ENCODE peak calls at places on chromosomes 12 and 14, in six cellular contexts. I, C, T, E, Z and R are unnamed samples.

GRCh38 chr12:17954788-17955187 is 135.2 kb downstream of the RERGL start:
- DNase-seq in I (no peak), C (no peak), T (no peak), E (no peak), Z (no peak), R (no peak)

GRCh38 chr14:34794941-34795340 is 80.2 kb downstream of the BAZ1A start:
- DNase-seq in I (no peak), C (no peak), T (no peak), E (no peak), Z (no peak), R (no peak)

GRCh38 chr12:16090974-16091373 is 179.8 kb downstream of the DERA start:
- DNase-seq in I (no peak), C (no peak), T (no peak), E (no peak), Z (no peak), R (no peak)

GRCh38 chr14:59161571-59162175 is 26.8 kb upstream of the DAAM1 start:
- DNase-seq in I (no peak), C (no peak), T (no peak), E (peak; percentile 25), Z (no peak), R (peak; percentile 60)

GRCh38 chr14:22986508-22987054 is 4.2 kb upstream of the AJUBA start:
- DNase-seq in I (peak; percentile 83), C (peak; percentile 70), T (no peak), E (peak; percentile 87), Z (peak; percentile 90), R (peak; percentile 79)

GRCh38 chr12:64706831-64707230 is 52.4 kb downstream of the GNS start:
- DNase-seq in I (no peak), C (no peak), T (no peak), E (no peak), Z (no peak), R (no peak)

GRCh38 chr12:63826002-63826585 is 18.4 kb upstream of the SRGAP1 start:
- DNase-seq in I (no peak), C (no peak), T (no peak), E (peak; percentile 57), Z (no peak), R (no peak)

GRCh38 chr12:116878567-116879508 is 2.4 kb downstream of the HRK start:
- DNase-seq in I (no peak), C (peak; percentile 18), T (no peak), E (peak; percentile 37), Z (peak; percentile 89), R (no peak)

GRCh38 chr12:1972856-1973317 is 31.4 kb downstream of the DCP1B start:
- DNase-seq in I (peak; percentile 52), C (no peak), T (no peak), E (no peak), Z (no peak), R (no peak)

GRCh38 chr14:31935406-31935805 is 141.7 kb upstream of the ARHGAP5 start:
- DNase-seq in I (no peak), C (no peak), T (no peak), E (no peak), Z (no peak), R (no peak)

GRCh38 chr12:103865151-103865730 is 24.2 kb upstream of the NT5DC3 start:
- DNase-seq in I (no peak), C (no peak), T (no peak), E (no peak), Z (no peak), R (no peak)

GRCh38 chr12:11539156-11539555 is 110.3 kb upstream of the ETV6 start:
- DNase-seq in I (no peak), C (no peak), T (no peak), E (no peak), Z (no peak), R (no peak)

GRCh38 chr12:67320614-67321305 is 51.6 kb downstream of the CAND1 start:
- DNase-seq in I (no peak), C (no peak), T (no peak), E (no peak), Z (no peak), R (no peak)

GRCh38 chr12:29241821-29242591 is 92.9 kb downstream of the FAR2 start:
- DNase-seq in I (no peak), C (no peak), T (peak; percentile 89), E (peak; percentile 23), Z (no peak), R (peak; percentile 89)
- TF ChIP-seq CTCF in I (peak; percentile 50), C (no peak), T (no peak), E (no peak), Z (no peak), R (peak; percentile 25)

DNA sequence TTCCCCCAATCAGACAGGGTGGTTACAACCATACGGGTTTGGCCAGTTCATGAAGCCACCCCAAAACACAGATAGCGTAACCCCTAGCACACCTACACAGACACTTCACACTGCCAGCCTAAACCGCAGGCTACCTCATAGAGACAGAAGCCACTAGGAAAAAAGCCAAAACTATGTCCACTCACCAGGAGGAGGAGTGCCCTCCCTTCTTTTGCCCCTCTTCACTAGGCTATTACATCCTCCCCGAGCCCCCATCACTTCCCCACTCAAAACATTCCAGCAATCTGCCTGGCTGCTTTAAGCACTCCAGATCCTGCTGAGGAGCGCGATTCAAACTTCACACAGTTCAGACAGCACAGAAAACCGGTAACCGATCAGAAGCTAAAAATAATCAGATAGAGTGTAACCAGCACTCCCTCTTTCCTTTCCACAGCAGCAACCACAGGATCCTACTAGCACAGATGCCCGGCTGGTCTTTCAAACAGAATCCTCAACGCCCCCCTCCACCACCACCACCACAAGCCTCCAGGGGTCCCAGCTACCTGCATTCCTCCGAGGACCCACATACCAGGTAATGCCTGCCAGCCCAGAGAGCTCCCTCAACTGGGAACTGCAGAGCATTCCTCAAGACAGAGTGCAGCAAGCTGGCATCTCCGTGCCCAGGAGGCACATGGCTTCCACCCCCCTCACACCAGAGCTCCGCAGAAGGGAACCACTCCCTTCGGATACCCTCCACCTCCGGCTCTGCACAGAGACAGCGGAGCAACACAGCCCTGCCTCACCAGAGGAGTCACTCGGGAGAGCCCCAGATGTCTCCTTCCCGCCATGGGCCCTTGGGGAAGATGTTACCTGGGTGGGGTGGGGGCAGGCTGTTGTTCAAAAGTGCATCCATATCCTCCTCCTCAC is 1.5 kb downstream of the CHD4 start:
- DNase-seq in I (peak; percentile 17), C (no peak), T (no peak), E (no peak), Z (no peak), R (peak; percentile 53)
- TF ChIP-seq CTCF in I (no peak), C (no peak), T (no peak), E (no peak), Z (no peak), R (no peak)

DNA sequence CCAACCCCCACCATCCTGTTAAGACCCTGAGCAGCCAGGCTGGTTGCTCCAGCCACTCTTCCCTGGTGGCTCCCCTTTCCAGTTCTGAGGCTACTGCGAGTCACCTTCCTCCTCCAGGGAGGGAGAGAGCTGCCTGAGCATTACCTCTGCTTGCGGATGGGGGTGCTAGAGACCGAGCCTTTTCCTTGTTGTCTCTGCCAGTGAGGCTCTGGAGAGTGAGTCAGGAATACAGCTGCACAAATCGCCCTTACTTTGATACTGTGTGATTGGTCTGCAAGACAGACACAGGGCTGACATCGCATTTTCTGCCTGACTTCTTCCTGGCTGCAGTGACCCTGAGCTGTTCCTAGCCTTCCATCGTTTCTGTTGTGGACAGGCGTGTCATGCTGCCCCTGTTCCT is 94.3 kb downstream of the SLC25A47 start:
- DNase-seq in I (no peak), C (no peak), T (no peak), E (no peak), Z (no peak), R (no peak)
- TF ChIP-seq CTCF in I (peak; percentile 42), C (no peak), T (no peak), E (no peak), Z (peak; percentile 50), R (no peak)

GRCh38 chr14:47391105-47391504 is 284.3 kb downstream of the MDGA2 start:
- DNase-seq in I (no peak), C (no peak), T (no peak), E (no peak), Z (no peak), R (no peak)
- TF ChIP-seq CTCF in I (no peak), C (no peak), T (no peak), E (no peak), Z (no peak), R (no peak)

GRCh38 chr12:20248646-20249045 is 119.7 kb upstream of the PDE3A start:
- DNase-seq in I (no peak), C (no peak), T (no peak), E (no peak), Z (no peak), R (no peak)
- TF ChIP-seq CTCF in I (no peak), C (no peak), T (no peak), E (no peak), Z (no peak), R (no peak)

GRCh38 chr12:30304528-30304927 is 391.1 kb downstream of the IPO8 start:
- DNase-seq in I (no peak), C (no peak), T (no peak), E (no peak), Z (no peak), R (no peak)
- TF ChIP-seq CTCF in I (no peak), C (no peak), T (no peak), E (no peak), Z (no peak), R (no peak)

GRCh38 chr12:53481108-53481442 is 18.2 kb downstream of the MAP3K12 start:
- DNase-seq in I (no peak), C (no peak), T (no peak), E (no peak), Z (no peak), R (no peak)

GRCh38 chr12:53483225-53483978 is 15.9 kb downstream of the MAP3K12 start:
- DNase-seq in I (no peak), C (no peak), T (no peak), E (no peak), Z (peak; percentile 42), R (no peak)

GRCh38 chr12:53482626-53483165 is 16.6 kb downstream of the MAP3K12 start:
- DNase-seq in I (no peak), C (no peak), T (no peak), E (no peak), Z (peak; percentile 80), R (no peak)

GRCh38 chr12:53480425-53481107 is 18.7 kb downstream of the MAP3K12 start:
- DNase-seq in I (no peak), C (no peak), T (no peak), E (no peak), Z (no peak), R (no peak)

DNA sequence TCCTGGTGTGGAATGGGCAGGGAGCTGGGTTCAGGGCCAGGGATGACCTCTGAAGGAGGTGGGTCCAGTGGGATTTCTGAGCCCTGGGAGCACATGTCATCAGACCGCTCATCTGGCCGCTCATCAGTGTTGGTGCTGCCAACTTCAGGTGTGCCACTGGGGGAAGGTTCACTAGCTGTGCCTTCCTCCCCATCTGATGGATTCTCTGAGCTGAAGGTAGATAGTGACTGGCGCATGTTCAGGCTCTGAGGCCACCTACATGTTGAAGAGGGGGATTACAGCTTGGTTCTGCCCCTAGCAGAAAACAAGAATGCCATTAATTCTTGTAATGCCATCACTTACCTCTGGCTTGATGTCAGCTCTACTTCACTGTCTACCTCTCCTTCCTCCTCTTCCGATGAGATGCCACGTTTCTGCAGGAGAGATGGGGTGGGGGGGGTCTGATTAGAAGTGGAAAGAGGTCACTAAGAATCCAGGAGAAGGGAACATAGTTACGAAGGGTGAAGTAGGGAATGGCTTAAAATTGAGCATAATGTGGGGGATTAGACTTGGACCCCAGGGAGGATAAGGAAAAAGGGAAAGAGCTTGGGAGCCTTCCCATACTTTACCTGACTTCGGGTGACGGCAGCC is 17.2 kb downstream of the MAP3K12 start:
- DNase-seq in I (no peak), C (no peak), T (no peak), E (no peak), Z (peak; percentile 56), R (no peak)
- TF ChIP-seq CTCF in I (peak; percentile 14), C (no peak), T (no peak), E (no peak), Z (no peak), R (no peak)

GRCh38 chr14:21868442-21869046 is 194.9 kb upstream of the OR4E1 start:
- DNase-seq in I (no peak), C (no peak), T (no peak), E (peak; percentile 52), Z (no peak), R (no peak)
- TF ChIP-seq CTCF in I (peak; percentile 65), C (peak; percentile 70), T (peak; percentile 37), E (peak; percentile 82), Z (peak; percentile 59), R (peak; percentile 83)